ENCODE peak calls at places on chromosomes 11 and 22, in six cellular contexts. F is heart left ventricle, L is right lobe of liver, M is SK-N-SH, A is body of pancreas, O is GM23338. U is an unnamed sample.
A peak's percentile ranks its signal among the peaks of the same experiment; 100 is the strongest.

GRCh38 chr11:74870485-74870884 is 78.4 kb downstream of the XRRA1 start:
- DNase-seq in L (no peak), F (no peak), A (no peak), O (peak; percentile 78), M (peak; percentile 18), U (peak; percentile 37)

GRCh38 chr11:35144811-35145210 is 5.8 kb downstream of the CD44 start:
- DNase-seq in F (no peak), L (no peak), O (no peak), M (no peak), A (no peak), U (no peak)

GRCh38 chr11:69373251-69373635 is 79.3 kb downstream of the MYEOV start:
- DNase-seq in A (no peak), L (no peak), F (no peak), M (no peak), O (no peak), U (no peak)

GRCh38 chr11:73218106-73218829 is at the start of gene P2RY2:
- DNase-seq in L (peak; percentile 93), O (peak; percentile 87), A (peak; percentile 78), F (peak; percentile 85), M (peak; percentile 86), U (peak; percentile 76)

GRCh38 chr11:86047275-86047991 is 21.5 kb downstream of the PICALM start:
- DNase-seq in O (no peak), M (no peak), A (no peak), F (no peak), L (no peak), U (no peak)

GRCh38 chr11:33649944-33650343 is 50.7 kb downstream of the C11orf91 start:
- DNase-seq in F (no peak), M (no peak), L (no peak), A (no peak), O (no peak), U (no peak)

GRCh38 chr11:65382804-65383368 is 440 bp upstream of the SLC25A45 start:
- DNase-seq in L (peak; percentile 94), F (no peak), M (peak; percentile 58), A (peak; percentile 90), O (no peak), U (peak; percentile 80)

GRCh38 chr11:20112291-20113146 is 47.8 kb downstream of the DBX1 start:
- DNase-seq in L (peak; percentile 62), O (no peak), A (peak; percentile 73), F (peak; percentile 84), M (peak; percentile 44), U (peak; percentile 71)

GRCh38 chr11:27497911-27498310 is 8.7 kb downstream of the LIN7C start:
- DNase-seq in O (no peak), L (no peak), F (no peak), M (no peak), A (no peak), U (no peak)

GRCh38 chr11:120431633-120432032 is 79.9 kb upstream of the GRIK4 start:
- DNase-seq in M (peak; percentile 15), F (no peak), O (peak; percentile 67), L (no peak), A (no peak), U (no peak)

GRCh38 chr11:20303451-20303965 is 60.0 kb upstream of the HTATIP2 start:
- DNase-seq in O (no peak), A (no peak), L (no peak), M (no peak), F (no peak), U (peak; percentile 29)

GRCh38 chr11:125319649-125320048 is 155.1 kb downstream of the PKNOX2 start:
- DNase-seq in O (no peak), A (no peak), L (no peak), F (no peak), M (no peak), U (no peak)

GRCh38 chr11:75868990-75869389 is 54.0 kb downstream of the UVRAG start:
- DNase-seq in A (no peak), L (no peak), F (no peak), O (no peak), M (peak; percentile 41), U (no peak)

GRCh38 chr11:18225906-18226305 is 10.7 kb downstream of the SAA4 start:
- DNase-seq in F (no peak), O (no peak), L (no peak), M (no peak), A (no peak), U (no peak)

GRCh38 chr22:20573830-20574615 is 66.6 kb downstream of the MED15 start:
- DNase-seq in M (no peak), O (no peak), A (no peak), L (no peak), F (no peak), U (no peak)
- H3K4me1 ChIP-seq in M (peaks cover 15% of the 10 kb centered on the region), O (no peaks in the 10 kb centered on the region), A (peaks cover 6% of the 10 kb centered on the region), L (no peaks in the 10 kb centered on the region), F (peaks cover 48% of the 10 kb centered on the region), U (no peaks in the 10 kb centered on the region)

DNA sequence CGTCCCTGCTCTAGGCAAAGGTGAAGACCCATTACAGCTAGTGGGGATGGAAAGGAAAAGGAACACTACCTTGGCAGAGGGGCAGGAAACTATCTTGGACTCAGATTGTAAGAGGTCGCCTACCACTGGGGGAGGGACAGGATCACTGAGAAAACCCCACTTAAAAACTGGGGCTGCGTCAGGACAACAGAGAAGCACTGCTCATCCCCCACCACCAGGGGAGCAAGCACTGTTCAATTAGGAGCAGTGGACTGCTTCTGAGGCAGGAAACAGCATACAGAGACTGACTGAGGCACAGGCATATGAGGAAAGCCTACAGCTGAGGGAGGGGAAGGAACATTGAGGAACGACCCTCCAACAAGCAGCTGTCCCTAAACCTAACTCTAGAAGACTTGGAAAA is 20.8 kb upstream of the DLAT start:
- DNase-seq in M (peak; percentile 28), O (peak; percentile 68), L (no peak), A (no peak), F (no peak), U (peak; percentile 26)
- TF ChIP-seq CTCF in M (peak; percentile 29), O (peak; percentile 55), L (peak; percentile 21), A (no peak), F (peak; percentile 29), U (peak; percentile 62)

DNA sequence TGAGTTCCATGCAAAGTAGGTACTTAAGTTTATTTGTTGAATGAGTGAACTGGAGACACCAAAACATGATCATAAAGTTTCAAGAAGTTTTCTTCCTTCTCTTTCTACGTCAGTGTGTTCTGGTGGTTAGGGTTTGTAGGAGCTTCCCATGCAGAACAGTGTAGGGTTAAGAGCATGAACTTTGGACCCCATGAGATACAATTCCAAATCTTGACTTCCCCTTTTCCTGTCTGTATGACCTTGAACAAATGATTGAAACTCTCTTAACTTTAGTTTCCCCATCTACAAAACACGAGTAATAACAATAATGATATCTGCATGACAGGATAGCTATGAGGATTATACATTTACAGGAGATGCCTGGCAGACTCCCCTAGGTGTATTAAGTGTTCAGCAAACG is 41.0 kb upstream of the TENM4 start:
- DNase-seq in L (no peak), A (no peak), O (no peak), F (no peak), M (no peak), U (no peak)
- H3K4me1 ChIP-seq in L (no peaks in the 10 kb centered on the region), A (no peaks in the 10 kb centered on the region), O (peaks cover 14% of the 10 kb centered on the region), F (no peaks in the 10 kb centered on the region), M (no peaks in the 10 kb centered on the region), U (no peaks in the 10 kb centered on the region)

GRCh38 chr11:108224366-108224765 is 1.5 kb downstream of the ATM start:
- DNase-seq in L (no peak), F (no peak), M (no peak), O (no peak), A (no peak), U (no peak)
- TF ChIP-seq CTCF in L (no peak), F (no peak), M (no peak), O (no peak), A (no peak), U (no peak)

GRCh38 chr11:111416231-111416960 is 37.3 kb upstream of the POU2AF1 start:
- DNase-seq in M (no peak), F (no peak), A (no peak), O (no peak), L (no peak), U (no peak)
- H3K4me1 ChIP-seq in M (no peaks in the 10 kb centered on the region), F (peaks cover 15% of the 10 kb centered on the region), A (peaks cover 38% of the 10 kb centered on the region), O (no peaks in the 10 kb centered on the region), L (no peaks in the 10 kb centered on the region), U (no peaks in the 10 kb centered on the region)